ENCODE peak calls at places on chromosomes 16 and 17, in six cellular contexts. U is H9, R is IMR-90, C is HepG2, M is mesendoderm, A is A549. B is an unnamed sample. For H3K4me1, the result is how much of the 10 kb centered on the place peaks cover.

GRCh38 chr16:46801428-46802049 is 29.4 kb downstream of the C16orf87 start:
- DNase-seq in U (no peak), R (peak), C (peak), M (peak), A (peak), B (no peak)

GRCh38 chr17:11372692-11373091 is 131.7 kb downstream of the SHISA6 start:
- DNase-seq in U (no peak), R (no peak), C (no peak), M (no peak), A (no peak), B (no peak)

GRCh38 chr17:4849011-4849536 is 15.9 kb downstream of the MINK1 start:
- DNase-seq in U (peak), R (no peak), C (no peak), M (peak), A (peak), B (peak)

GRCh38 chr16:5062051-5062450 is 3.7 kb downstream of the C16orf89 start:
- DNase-seq in U (no peak), R (no peak), C (no peak), M (no peak), A (no peak), B (no peak)

GRCh38 chr17:4733073-4733531 is 1.9 kb downstream of the MED11 start:
- DNase-seq in U (no peak), R (no peak), C (peak), M (no peak), A (no peak), B (no peak)

GRCh38 chr17:3888343-3889171 is 4.3 kb downstream of the CAMKK1 start:
- DNase-seq in U (peak), R (peak), C (no peak), M (peak), A (no peak), B (peak)

GRCh38 chr17:43453331-43453812 is 30.4 kb upstream of the DHX8 start:
- DNase-seq in U (no peak), R (no peak), C (no peak), M (no peak), A (no peak), B (no peak)

GRCh38 chr16:54722210-54722676 is 208.4 kb upstream of the IRX5 start:
- DNase-seq in U (no peak), R (no peak), C (peak), M (no peak), A (no peak), B (no peak)

GRCh38 chr17:82810644-82811430 is 29.0 kb downstream of the ZNF750 start:
- DNase-seq in U (no peak), R (no peak), C (no peak), M (no peak), A (no peak), B (no peak)

DNA sequence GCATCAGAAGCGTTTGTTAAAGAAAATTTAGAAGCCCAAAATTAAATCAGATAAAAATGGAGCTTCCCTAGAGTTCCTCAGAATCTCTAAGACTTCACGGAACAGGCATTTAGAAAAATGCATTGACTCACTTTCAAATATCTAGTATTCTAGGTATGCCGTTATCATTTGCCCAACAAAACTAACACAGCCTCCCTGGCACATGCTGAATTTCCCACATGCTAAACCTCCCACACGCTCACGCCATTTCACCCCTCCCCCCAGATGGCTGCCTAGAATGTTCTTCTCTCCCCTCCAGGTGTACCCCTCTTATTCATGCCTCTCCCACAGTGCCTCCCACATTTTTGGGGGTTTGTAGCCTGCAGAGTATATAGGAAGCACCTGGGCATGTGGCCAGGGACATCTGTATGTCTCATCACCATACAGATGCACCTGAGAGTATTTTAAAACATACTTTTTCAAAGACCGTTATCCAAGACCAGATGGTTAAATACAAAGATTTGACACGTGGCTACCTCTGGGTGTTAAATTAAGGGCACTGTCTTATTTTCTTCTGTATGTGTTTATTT is 38.2 kb upstream of the ICAM2 start:
- DNase-seq in U (no peak), R (peak), C (no peak), M (no peak), A (no peak), B (no peak)
- H3K4me1 ChIP-seq in U (under half), R (under half), C (under half), M (under half), A (under half), B (half or more)

GRCh38 chr16:89152831-89153700 is 18.5 kb upstream of the CDH15 start:
- DNase-seq in U (no peak), R (no peak), C (no peak), M (no peak), A (no peak), B (no peak)
- H3K27ac ChIP-seq in U (no peak), R (no peak), C (no peak), M (no peak), A (no peak), B (no peak)

GRCh38 chr17:80732268-80732667 is 187.6 kb downstream of the RPTOR start:
- DNase-seq in U (no peak), R (peak), C (no peak), M (peak), A (no peak), B (no peak)
- H3K4me2 ChIP-seq in U (no peak), R (no peak), C (no peak), M (no peak), A (no peak), B (no peak)

GRCh38 chr16:81705261-81705660 is 73.8 kb upstream of the PLCG2 start:
- DNase-seq in U (no peak), R (no peak), C (no peak), M (no peak), A (no peak), B (no peak)

GRCh38 chr16:81702506-81702905 is 76.6 kb upstream of the PLCG2 start:
- DNase-seq in U (no peak), R (no peak), C (no peak), M (no peak), A (no peak), B (no peak)

GRCh38 chr16:81701296-81701970 is 77.7 kb upstream of the PLCG2 start:
- DNase-seq in U (no peak), R (no peak), C (no peak), M (no peak), A (no peak), B (no peak)

GRCh38 chr16:81700780-81701165 is 78.3 kb upstream of the PLCG2 start:
- DNase-seq in U (no peak), R (no peak), C (no peak), M (no peak), A (no peak), B (no peak)

GRCh38 chr16:81703177-81704155 is 75.6 kb upstream of the PLCG2 start:
- DNase-seq in U (no peak), R (peak), C (no peak), M (no peak), A (peak), B (no peak)
- H3K4me1 ChIP-seq in U (under half), R (under half), C (under half), M (under half), A (half or more), B (under half)

GRCh38 chr17:76504117-76504516 is 2.9 kb upstream of the RHBDF2 start:
- DNase-seq in U (peak), R (no peak), C (no peak), M (peak), A (no peak), B (no peak)
- H3K27ac ChIP-seq in U (no peak), R (no peak), C (no peak), M (no peak), A (no peak), B (no peak)

B was measured in PC-9.